ENCODE peak calls at places on chromosomes 16 and 17, in ten cellular contexts. U is ovary; B is NCI-H345; R is KG1; X is stimulated activated CD4-positive, alpha-beta T cell treated with anti-CD3 and anti-CD28 coated beads, TNF-alpha, amount 100 ng/mL, for 4 hours; N is CD8-positive, alpha-beta T cell; O is renal cortical epithelial cell; Q is A172; S is fibroblast of mammary gland; V is pancreas. E is an unnamed sample.

GRCh38 chr17:76709077-76709950 is 1.5 kb downstream of the MXRA7 start:
- DNase-seq in Q (peak), S (peak), U (peak), R (no peak), O (peak), X (no peak), N (no peak), B (peak), V (peak), E (peak)

GRCh38 chr17:80795737-80796136 is 195.9 kb upstream of the CHMP6 start:
- DNase-seq in X (no peak), U (peak), S (no peak), V (no peak), B (no peak), O (no peak), R (no peak), N (no peak), Q (no peak), E (peak)

GRCh38 chr17:73342549-73343167 is 30.9 kb upstream of the CDC42EP4 start:
- DNase-seq in O (peak), V (no peak), B (no peak), U (no peak), R (no peak), S (peak), X (no peak), N (no peak), Q (peak), E (no peak)

GRCh38 chr17:40935624-40936023 is 1.8 kb downstream of the KRT23 start:
- DNase-seq in S (no peak), U (no peak), N (no peak), X (no peak), O (no peak), Q (no peak), R (no peak), V (no peak), B (no peak), E (no peak)

GRCh38 chr16:27429330-27429871 is 27.4 kb downstream of the IL21R start:
- DNase-seq in R (no peak), N (no peak), U (no peak), S (no peak), X (no peak), B (no peak), O (no peak), Q (no peak), V (no peak), E (no peak)

GRCh38 chr16:68230176-68230571 is 5.8 kb downstream of the ESRP2 start:
- DNase-seq in U (no peak), B (no peak), N (no peak), V (no peak), X (no peak), R (no peak), S (no peak), O (no peak), Q (no peak), E (no peak)

GRCh38 chr16:1331712-1332617 is 1.5 kb upstream of the BAIAP3 start:
- DNase-seq in S (peak), X (no peak), N (peak), R (peak), Q (peak), O (peak), V (peak), U (no peak), B (peak), E (no peak)

GRCh38 chr17:29412780-29413565 is 22.8 kb downstream of the TAOK1 start:
- DNase-seq in B (no peak), N (no peak), V (no peak), X (no peak), S (peak), U (no peak), O (peak), R (no peak), Q (peak), E (no peak)

GRCh38 chr16:19745286-19746018 is 27.4 kb downstream of the IQCK start:
- DNase-seq in Q (peak), O (no peak), X (no peak), N (no peak), R (no peak), U (no peak), B (no peak), V (no peak), S (peak), E (no peak)

GRCh38 chr17:28926786-28927185 is 23.9 kb upstream of the DHRS13 start:
- DNase-seq in B (no peak), S (no peak), V (no peak), N (no peak), R (no peak), O (no peak), X (no peak), Q (no peak), U (no peak), E (no peak)

GRCh38 chr17:78779848-78780247 is 2.2 kb downstream of the CYTH1 start:
- DNase-seq in Q (no peak), X (no peak), R (no peak), V (no peak), B (peak), S (no peak), U (no peak), O (no peak), N (no peak), E (no peak)

GRCh38 chr17:10729334-10730193 is at the start of gene TMEM220:
- DNase-seq in S (peak), V (peak), R (no peak), N (peak), X (peak), Q (no peak), O (peak), B (peak), U (peak), E (peak)

GRCh38 chr16:89392881-89393730 is 97.3 kb downstream of the ANKRD11 start:
- DNase-seq in U (no peak), V (no peak), R (no peak), O (no peak), N (no peak), S (no peak), Q (no peak), B (no peak), X (no peak), E (no peak)

GRCh38 chr16:47019563-47019962 is 46.1 kb upstream of the DNAJA2 start:
- DNase-seq in R (no peak), U (no peak), X (no peak), V (no peak), S (no peak), N (no peak), B (no peak), Q (peak), O (no peak), E (no peak)

GRCh38 chr16:46774743-46775177 is 26.6 kb upstream of the MYLK3 start:
- DNase-seq in X (no peak), U (no peak), N (no peak), B (no peak), O (no peak), V (no peak), Q (no peak), S (no peak), R (no peak), E (no peak)

GRCh38 chr16:67456383-67457140 is 24.4 kb downstream of the ATP6V0D1 start:
- DNase-seq in S (peak), U (peak), X (no peak), Q (no peak), N (no peak), R (no peak), B (no peak), O (no peak), V (peak), E (peak)

GRCh38 chr17:47279062-47279801 is 25.6 kb downstream of the ITGB3 start:
- DNase-seq in S (peak), O (peak), V (no peak), U (peak), Q (peak), B (no peak), N (no peak), R (no peak), X (no peak), E (no peak)

GRCh38 chr17:1766382-1767135 is 4.7 kb downstream of the SERPINF1 start:
- DNase-seq in B (no peak), O (no peak), N (no peak), Q (no peak), U (no peak), X (no peak), R (no peak), V (no peak), S (no peak), E (no peak)

GRCh38 chr16:73568769-73569168 is 520.8 kb upstream of the ZFHX3 start:
- DNase-seq in B (no peak), O (no peak), S (no peak), R (no peak), V (no peak), X (no peak), N (no peak), Q (no peak), U (no peak), E (no peak)

GRCh38 chr17:83192161-83192788 is 112.9 kb downstream of the METRNL start:
- DNase-seq in U (peak), N (no peak), X (no peak), V (no peak), Q (no peak), S (peak), O (no peak), R (no peak), B (no peak), E (no peak)